ENCODE peak calls at places on chromosomes 2 and 18, in eight cellular contexts. One of them, this sample, is unnamed.

GRCh38 chr18:49967914-49968313 is 154.6 kb upstream of the ACAA2 start:
- DNase-seq in A549: no peak
- DNase-seq in endothelial cell: no peak
- DNase-seq in HCT116: no peak
- DNase-seq in RWPE1: no peak
- DNase-seq in EH: no peak
- DNase-seq in anterior cingulate cortex: no peak
- DNase-seq in cardiac fibroblast: no peak
- DNase-seq in this sample: no peak

GRCh38 chr2:177772529-177772928 is 300.0 kb downstream of the PDE11A start:
- DNase-seq in cardiac fibroblast: peak
- DNase-seq in anterior cingulate cortex: no peak
- DNase-seq in EH: peak
- DNase-seq in A549: no peak
- DNase-seq in RWPE1: peak
- DNase-seq in endothelial cell: no peak
- DNase-seq in HCT116: peak
- DNase-seq in this sample: no peak

GRCh38 chr18:27276886-27277285 is 91.8 kb upstream of the CHST9 start:
- DNase-seq in HCT116: no peak
- DNase-seq in A549: no peak
- DNase-seq in EH: no peak
- DNase-seq in anterior cingulate cortex: no peak
- DNase-seq in cardiac fibroblast: no peak
- DNase-seq in endothelial cell: no peak
- DNase-seq in RWPE1: no peak
- DNase-seq in this sample: no peak

GRCh38 chr2:231052494-231053451 is 3.9 kb upstream of the PSMD1 start:
- DNase-seq in RWPE1: peak
- DNase-seq in cardiac fibroblast: peak
- DNase-seq in HCT116: peak
- DNase-seq in A549: peak
- DNase-seq in anterior cingulate cortex: peak
- DNase-seq in endothelial cell: peak
- DNase-seq in EH: peak
- DNase-seq in this sample: peak

GRCh38 chr2:239928457-239929350 is 96.4 kb downstream of the NDUFA10 start:
- DNase-seq in EH: no peak
- DNase-seq in endothelial cell: peak
- DNase-seq in cardiac fibroblast: no peak
- DNase-seq in A549: no peak
- DNase-seq in anterior cingulate cortex: peak
- DNase-seq in RWPE1: no peak
- DNase-seq in HCT116: no peak
- DNase-seq in this sample: no peak

GRCh38 chr2:57313678-57314077 is 732.9 kb upstream of the VRK2 start:
- DNase-seq in EH: no peak
- DNase-seq in endothelial cell: no peak
- DNase-seq in HCT116: no peak
- DNase-seq in A549: no peak
- DNase-seq in anterior cingulate cortex: no peak
- DNase-seq in cardiac fibroblast: no peak
- DNase-seq in RWPE1: peak
- DNase-seq in this sample: no peak

GRCh38 chr2:9847140-9847539 is 3.9 kb downstream of the TAF1B start:
- DNase-seq in EH: peak
- DNase-seq in A549: no peak
- DNase-seq in anterior cingulate cortex: no peak
- DNase-seq in RWPE1: peak
- DNase-seq in endothelial cell: no peak
- DNase-seq in HCT116: no peak
- DNase-seq in cardiac fibroblast: peak
- DNase-seq in this sample: no peak

GRCh38 chr18:31835528-31836138 is 75.0 kb upstream of the SLC25A52 start:
- DNase-seq in endothelial cell: no peak
- DNase-seq in anterior cingulate cortex: no peak
- DNase-seq in EH: no peak
- DNase-seq in HCT116: no peak
- DNase-seq in A549: no peak
- DNase-seq in cardiac fibroblast: peak
- DNase-seq in RWPE1: no peak
- DNase-seq in this sample: no peak

GRCh38 chr2:121974919-121975654 is 219.6 kb downstream of the TSN start:
- DNase-seq in HCT116: peak
- DNase-seq in EH: peak
- DNase-seq in anterior cingulate cortex: peak
- DNase-seq in A549: peak
- DNase-seq in cardiac fibroblast: peak
- DNase-seq in RWPE1: peak
- DNase-seq in endothelial cell: peak
- DNase-seq in this sample: peak

GRCh38 chr2:6914829-6915228 is 2.4 kb upstream of the RNF144A start:
- DNase-seq in EH: no peak
- DNase-seq in cardiac fibroblast: peak
- DNase-seq in HCT116: peak
- DNase-seq in A549: no peak
- DNase-seq in RWPE1: peak
- DNase-seq in anterior cingulate cortex: no peak
- DNase-seq in endothelial cell: no peak
- DNase-seq in this sample: no peak

GRCh38 chr2:240605867-240606743 is 19.2 kb upstream of the GPR35 start:
- DNase-seq in RWPE1: no peak
- DNase-seq in cardiac fibroblast: no peak
- DNase-seq in HCT116: no peak
- DNase-seq in anterior cingulate cortex: no peak
- DNase-seq in EH: no peak
- DNase-seq in A549: no peak
- DNase-seq in endothelial cell: no peak
- DNase-seq in this sample: no peak

GRCh38 chr2:150127995-150128394 is 359.5 kb downstream of the RND3 start:
- DNase-seq in endothelial cell: no peak
- DNase-seq in anterior cingulate cortex: no peak
- DNase-seq in cardiac fibroblast: peak
- DNase-seq in RWPE1: no peak
- DNase-seq in EH: peak
- DNase-seq in A549: no peak
- DNase-seq in HCT116: no peak
- DNase-seq in this sample: no peak

GRCh38 chr18:51054764-51055163 is 24.8 kb downstream of the SMAD4 start:
- DNase-seq in cardiac fibroblast: no peak
- DNase-seq in A549: no peak
- DNase-seq in RWPE1: no peak
- DNase-seq in endothelial cell: no peak
- DNase-seq in EH: peak
- DNase-seq in anterior cingulate cortex: no peak
- DNase-seq in HCT116: no peak
- DNase-seq in this sample: no peak

GRCh38 chr2:240590681-240591111 is 4.2 kb downstream of the CAPN10 start:
- DNase-seq in anterior cingulate cortex: no peak
- DNase-seq in EH: no peak
- DNase-seq in HCT116: no peak
- DNase-seq in RWPE1: no peak
- DNase-seq in A549: no peak
- DNase-seq in endothelial cell: no peak
- DNase-seq in cardiac fibroblast: no peak
- DNase-seq in this sample: no peak

GRCh38 chr2:105496271-105496670 is 97.4 kb upstream of the FHL2 start:
- DNase-seq in A549: no peak
- DNase-seq in RWPE1: no peak
- DNase-seq in anterior cingulate cortex: no peak
- DNase-seq in cardiac fibroblast: no peak
- DNase-seq in HCT116: no peak
- DNase-seq in EH: no peak
- DNase-seq in endothelial cell: no peak
- DNase-seq in this sample: no peak

GRCh38 chr18:5618037-5618688 is 74.4 kb upstream of the EPB41L3 start:
- DNase-seq in EH: no peak
- DNase-seq in endothelial cell: no peak
- DNase-seq in cardiac fibroblast: no peak
- DNase-seq in RWPE1: no peak
- DNase-seq in A549: no peak
- DNase-seq in HCT116: no peak
- DNase-seq in anterior cingulate cortex: no peak
- DNase-seq in this sample: no peak

GRCh38 chr2:43224571-43225092 is 1.8 kb downstream of the ZFP36L2 start:
- DNase-seq in endothelial cell: peak
- DNase-seq in HCT116: no peak
- DNase-seq in anterior cingulate cortex: no peak
- DNase-seq in RWPE1: no peak
- DNase-seq in cardiac fibroblast: peak
- DNase-seq in EH: peak
- DNase-seq in A549: no peak
- DNase-seq in this sample: no peak

GRCh38 chr2:8009010-8009597 is 672.8 kb upstream of the ID2 start:
- DNase-seq in RWPE1: no peak
- DNase-seq in EH: peak
- DNase-seq in A549: no peak
- DNase-seq in cardiac fibroblast: peak
- DNase-seq in endothelial cell: no peak
- DNase-seq in HCT116: no peak
- DNase-seq in anterior cingulate cortex: no peak
- DNase-seq in this sample: no peak

GRCh38 chr18:370753-371615 is 103.1 kb upstream of the THOC1 start:
- DNase-seq in anterior cingulate cortex: no peak
- DNase-seq in EH: peak
- DNase-seq in endothelial cell: no peak
- DNase-seq in A549: no peak
- DNase-seq in cardiac fibroblast: no peak
- DNase-seq in HCT116: no peak
- DNase-seq in RWPE1: no peak
- DNase-seq in this sample: no peak

GRCh38 chr2:46434851-46435273 is 44.5 kb upstream of the TMEM247 start:
- DNase-seq in A549: no peak
- DNase-seq in RWPE1: peak
- DNase-seq in cardiac fibroblast: no peak
- DNase-seq in EH: peak
- DNase-seq in anterior cingulate cortex: no peak
- DNase-seq in HCT116: no peak
- DNase-seq in endothelial cell: no peak
- DNase-seq in this sample: no peak

GRCh38 chr2:190887089-190887488 is 6.5 kb downstream of the GLS start:
- DNase-seq in RWPE1: peak
- DNase-seq in anterior cingulate cortex: no peak
- DNase-seq in endothelial cell: no peak
- DNase-seq in cardiac fibroblast: peak
- DNase-seq in HCT116: no peak
- DNase-seq in A549: peak
- DNase-seq in EH: no peak
- DNase-seq in this sample: no peak

GRCh38 chr2:64622443-64623231 is 31.1 kb downstream of the SERTAD2 start:
- DNase-seq in HCT116: no peak
- DNase-seq in endothelial cell: no peak
- DNase-seq in anterior cingulate cortex: no peak
- DNase-seq in RWPE1: no peak
- DNase-seq in EH: no peak
- DNase-seq in A549: no peak
- DNase-seq in cardiac fibroblast: peak
- DNase-seq in this sample: no peak

GRCh38 chr2:71457123-71457958 is 4.0 kb downstream of the DYSF start:
- DNase-seq in A549: no peak
- DNase-seq in endothelial cell: no peak
- DNase-seq in RWPE1: no peak
- DNase-seq in EH: no peak
- DNase-seq in HCT116: no peak
- DNase-seq in anterior cingulate cortex: no peak
- DNase-seq in cardiac fibroblast: no peak
- DNase-seq in this sample: peak

GRCh38 chr2:200747668-200748618 is 63.8 kb upstream of the BZW1 start:
- DNase-seq in A549: peak
- DNase-seq in anterior cingulate cortex: no peak
- DNase-seq in EH: peak
- DNase-seq in cardiac fibroblast: peak
- DNase-seq in endothelial cell: no peak
- DNase-seq in HCT116: no peak
- DNase-seq in RWPE1: no peak
- DNase-seq in this sample: no peak

GRCh38 chr2:129744141-129744540 is 235.3 kb upstream of the RAB6C start:
- DNase-seq in HCT116: no peak
- DNase-seq in A549: no peak
- DNase-seq in RWPE1: no peak
- DNase-seq in cardiac fibroblast: no peak
- DNase-seq in endothelial cell: no peak
- DNase-seq in EH: no peak
- DNase-seq in anterior cingulate cortex: no peak
- DNase-seq in this sample: no peak

GRCh38 chr2:120632796-120633646 is 102.6 kb upstream of the GLI2 start:
- DNase-seq in endothelial cell: no peak
- DNase-seq in A549: no peak
- DNase-seq in EH: no peak
- DNase-seq in anterior cingulate cortex: no peak
- DNase-seq in RWPE1: no peak
- DNase-seq in cardiac fibroblast: no peak
- DNase-seq in HCT116: no peak
- DNase-seq in this sample: no peak

GRCh38 chr18:25229858-25230257 is 122.1 kb downstream of the ZNF521 start:
- DNase-seq in A549: no peak
- DNase-seq in endothelial cell: no peak
- DNase-seq in cardiac fibroblast: no peak
- DNase-seq in HCT116: no peak
- DNase-seq in RWPE1: no peak
- DNase-seq in anterior cingulate cortex: no peak
- DNase-seq in EH: no peak
- DNase-seq in this sample: no peak

GRCh38 chr2:19021100-19021476 is 337.3 kb downstream of the OSR1 start:
- DNase-seq in cardiac fibroblast: peak
- DNase-seq in anterior cingulate cortex: no peak
- DNase-seq in A549: peak
- DNase-seq in RWPE1: peak
- DNase-seq in endothelial cell: no peak
- DNase-seq in HCT116: peak
- DNase-seq in EH: peak
- DNase-seq in this sample: no peak

GRCh38 chr18:63290456-63291200 is 28.9 kb downstream of the BCL2 start:
- DNase-seq in HCT116: no peak
- DNase-seq in A549: no peak
- DNase-seq in anterior cingulate cortex: no peak
- DNase-seq in RWPE1: no peak
- DNase-seq in cardiac fibroblast: no peak
- DNase-seq in endothelial cell: no peak
- DNase-seq in EH: no peak
- DNase-seq in this sample: no peak

GRCh38 chr18:56112013-56112749 is 524.2 kb upstream of the TCF4 start:
- DNase-seq in EH: peak
- DNase-seq in endothelial cell: no peak
- DNase-seq in RWPE1: no peak
- DNase-seq in HCT116: no peak
- DNase-seq in A549: no peak
- DNase-seq in anterior cingulate cortex: no peak
- DNase-seq in cardiac fibroblast: peak
- DNase-seq in this sample: no peak

GRCh38 chr18:35099911-35100310 is 58.7 kb downstream of the MAPRE2 start:
- DNase-seq in endothelial cell: no peak
- DNase-seq in EH: peak
- DNase-seq in anterior cingulate cortex: no peak
- DNase-seq in RWPE1: no peak
- DNase-seq in HCT116: no peak
- DNase-seq in cardiac fibroblast: peak
- DNase-seq in A549: no peak
- DNase-seq in this sample: no peak

This sample was measured in mucosa of gallbladder.